ENCODE peak calls at places on chromosomes 4 and X, in five cellular contexts. J is stimulated activated naive CD4-positive, alpha-beta T cell; O is bronchial epithelial cell; H is mucosa of gallbladder; E is D341Med. A is an unnamed sample.

GRCh38 chr4:56086073-56086521 is 137.4 kb downstream of the CEP135 start:
- DNase-seq in J (no peak), O (no peak), H (no peak), E (peak), A (no peak)

GRCh38 chr4:83516042-83516772 is 19.7 kb upstream of the GPAT3 start:
- DNase-seq in J (no peak), O (peak), H (no peak), E (no peak), A (no peak)

GRCh38 chrX:154436597-154437397 is at the start of gene GDI1:
- DNase-seq in J (peak), O (no peak), H (no peak), E (peak), A (peak)

GRCh38 chrX:44542567-44543325 is at the start of gene FUNDC1:
- DNase-seq in J (peak), O (peak), H (peak), E (peak), A (peak)

GRCh38 chr4:122700178-122700725 is 32.3 kb upstream of the BBS12 start:
- DNase-seq in J (no peak), O (peak), H (peak), E (no peak), A (no peak)

GRCh38 chr4:95014068-95014467 is 256.3 kb downstream of the BMPR1B start:
- DNase-seq in J (no peak), O (no peak), H (no peak), E (no peak), A (no peak)

GRCh38 chrX:111035991-111036390 is 60.0 kb upstream of the PAK3 start:
- DNase-seq in J (no peak), O (no peak), H (no peak), E (no peak), A (no peak)

GRCh38 chrX:145825896-145826295 is 8.3 kb downstream of the SLITRK2 start:
- DNase-seq in J (no peak), O (peak), H (no peak), E (no peak), A (no peak)

GRCh38 chr4:140986045-140986444 is 147.2 kb downstream of the RNF150 start:
- DNase-seq in J (no peak), O (no peak), H (no peak), E (no peak), A (peak)

GRCh38 chr4:184424993-184425758 is 49.2 kb downstream of the IRF2 start:
- DNase-seq in J (no peak), O (peak), H (peak), E (no peak), A (no peak)

GRCh38 chr4:137707626-137708025 is 175.3 kb upstream of the PCDH18 start:
- DNase-seq in J (no peak), O (peak), H (no peak), E (no peak), A (no peak)

GRCh38 chrX:471239-471638 is 84.5 kb upstream of the PPP2R3B start:
- DNase-seq in J (no peak), O (no peak), H (no peak), E (no peak), A (no peak)

GRCh38 chrX:134753185-134754008 is 95.1 kb upstream of the PLAC1 start:
- DNase-seq in J (no peak), O (peak), H (no peak), E (no peak), A (peak)

GRCh38 chr4:106530034-106530361 is 161.4 kb upstream of the GIMD1 start:
- DNase-seq in J (no peak), O (peak), H (no peak), E (no peak), A (no peak)

GRCh38 chrX:39195156-39195555 is 393.9 kb downstream of the MID1IP1 start:
- DNase-seq in J (no peak), O (no peak), H (peak), E (no peak), A (peak)

GRCh38 chr4:143606470-143606869 is 93.0 kb downstream of the SMARCA5 start:
- DNase-seq in J (no peak), O (no peak), H (no peak), E (no peak), A (no peak)

GRCh38 chrX:68829594-68830485 is 1.0 kb downstream of the EFNB1 start:
- DNase-seq in J (no peak), O (no peak), H (peak), E (peak), A (no peak)

A was measured in SK-N-DZ.